ENCODE peak calls at places on chromosomes 2 and 18, in nine cellular contexts. M is cardiac fibroblast, F is kidney, E is thoracic aorta, V is lower lobe of right lung, B is fibroblast of the aortic adventitia, J is Peyer's patch, L is heart right ventricle, Q is upper lobe of right lung. K is an unnamed sample.
A peak's percentile ranks its signal among the peaks of the same experiment; 100 is the strongest.

GRCh38 chr2:235170016-235170415 is 218.2 kb downstream of the SH3BP4 start:
- DNase-seq in M (peak; percentile 56), F (no peak), E (no peak), V (no peak), B (peak; percentile 37), J (no peak), L (no peak), Q (no peak), K (peak; percentile 62)

GRCh38 chr2:197229509-197230458 is 80.8 kb downstream of the ANKRD44 start:
- DNase-seq in M (peak; percentile 31), F (no peak), E (no peak), V (no peak), B (peak; percentile 44), J (no peak), L (no peak), Q (no peak), K (no peak)

GRCh38 chr18:59011786-59012185 is 127.9 kb upstream of the SEC11C start:
- DNase-seq in M (no peak), F (no peak), E (no peak), V (no peak), B (no peak), J (no peak), L (no peak), Q (no peak), K (no peak)

GRCh38 chr2:173574713-173575112 is 220.0 kb downstream of the CDCA7 start:
- DNase-seq in M (peak; percentile 42), F (no peak), E (no peak), V (no peak), B (no peak), J (no peak), L (no peak), Q (no peak), K (peak; percentile 77)

GRCh38 chr2:167345559-167345958 is 457.3 kb downstream of the XIRP2 start:
- DNase-seq in M (no peak), F (no peak), E (no peak), V (no peak), B (no peak), J (no peak), L (no peak), Q (no peak), K (no peak)

GRCh38 chr2:98903767-98904485 is 32.1 kb downstream of the CRACDL start:
- DNase-seq in M (no peak), F (peak; percentile 47), E (no peak), V (no peak), B (no peak), J (no peak), L (no peak), Q (peak; percentile 26), K (no peak)

GRCh38 chr18:36441872-36442271 is 144.4 kb downstream of the FHOD3 start:
- DNase-seq in M (peak; percentile 79), F (no peak), E (no peak), V (no peak), B (peak; percentile 92), J (no peak), L (no peak), Q (no peak), K (peak; percentile 50)

GRCh38 chr18:8056723-8057122 is 489.6 kb downstream of the PTPRM start:
- DNase-seq in M (no peak), F (no peak), E (no peak), V (no peak), B (no peak), J (no peak), L (no peak), Q (no peak), K (no peak)

GRCh38 chr18:41058351-41059125 is 896.5 kb upstream of the PIK3C3 start:
- DNase-seq in M (no peak), F (no peak), E (no peak), V (no peak), B (no peak), J (no peak), L (no peak), Q (no peak), K (no peak)

GRCh38 chr2:120805590-120805989 is 69.9 kb downstream of the GLI2 start:
- DNase-seq in M (no peak), F (no peak), E (no peak), V (no peak), B (no peak), J (no peak), L (no peak), Q (no peak), K (no peak)

GRCh38 chr2:32418777-32419176 is 62.0 kb downstream of the BIRC6 start:
- DNase-seq in M (peak; percentile 18), F (no peak), E (no peak), V (no peak), B (peak; percentile 59), J (no peak), L (no peak), Q (no peak), K (peak; percentile 34)

DNA sequence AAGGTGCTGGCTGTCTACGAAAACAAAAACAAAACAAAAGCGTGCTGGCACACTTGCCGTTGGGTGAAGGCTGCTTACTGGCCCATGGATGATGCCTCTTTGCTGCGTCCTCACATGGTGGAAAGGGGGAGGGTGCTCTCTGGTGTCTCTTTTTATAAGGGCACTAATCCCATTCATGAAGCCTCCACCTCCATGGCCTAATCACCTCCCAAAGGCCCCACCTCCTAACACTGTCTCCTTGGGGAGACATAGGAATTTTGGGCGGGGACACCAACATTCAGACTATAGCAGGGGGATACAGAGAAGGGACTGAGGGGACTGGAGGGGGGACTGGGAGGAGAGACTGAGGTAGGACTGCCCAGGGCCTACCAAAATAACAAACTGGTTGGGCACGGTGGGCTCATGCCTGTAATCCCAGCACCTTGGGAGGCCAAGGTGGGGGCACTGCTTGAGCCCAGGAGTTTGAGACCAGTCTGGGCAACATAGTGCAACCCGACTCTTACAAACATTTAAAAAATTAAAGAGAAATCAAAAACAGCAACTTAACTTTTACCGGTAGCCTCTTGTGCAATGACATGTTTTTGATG is 14.5 kb downstream of the PTMA start:
- DNase-seq in M (no peak), F (no peak), E (no peak), V (no peak), B (no peak), J (no peak), L (no peak), Q (no peak), K (no peak)
- TF ChIP-seq CTCF in M (no peak), F (no peak), E (no peak), V (no peak), B (no peak), J (no peak), L (no peak), Q (no peak), K (no peak)

GRCh38 chr2:68237404-68237803 is 14.9 kb downstream of the PPP3R1 start:
- DNase-seq in M (peak; percentile 66), F (no peak), E (no peak), V (no peak), B (peak; percentile 74), J (no peak), L (no peak), Q (no peak), K (no peak)

GRCh38 chr2:68236080-68236734 is 16.1 kb downstream of the PPP3R1 start:
- DNase-seq in M (no peak), F (no peak), E (no peak), V (no peak), B (no peak), J (no peak), L (no peak), Q (no peak), K (no peak)

GRCh38 chr2:68236876-68237275 is 15.5 kb downstream of the PPP3R1 start:
- DNase-seq in M (no peak), F (no peak), E (no peak), V (no peak), B (peak; percentile 70), J (no peak), L (no peak), Q (no peak), K (no peak)

GRCh38 chr2:68238955-68239822 is 13.1 kb downstream of the PPP3R1 start:
- DNase-seq in M (no peak), F (no peak), E (no peak), V (no peak), B (no peak), J (no peak), L (no peak), Q (no peak), K (peak; percentile 24)

GRCh38 chr2:68237976-68238580 is 14.3 kb downstream of the PPP3R1 start:
- DNase-seq in M (no peak), F (no peak), E (no peak), V (no peak), B (no peak), J (no peak), L (no peak), Q (no peak), K (peak; percentile 20)
- H3K4me3 ChIP-seq in M (no peak overlapping the region), F (no peak overlapping the region), E (no peak overlapping the region), V (no peak overlapping the region), B (no peak overlapping the region), J (no peak overlapping the region), L (no peak overlapping the region), Q (no peak overlapping the region), K (no peak overlapping the region)

DNA sequence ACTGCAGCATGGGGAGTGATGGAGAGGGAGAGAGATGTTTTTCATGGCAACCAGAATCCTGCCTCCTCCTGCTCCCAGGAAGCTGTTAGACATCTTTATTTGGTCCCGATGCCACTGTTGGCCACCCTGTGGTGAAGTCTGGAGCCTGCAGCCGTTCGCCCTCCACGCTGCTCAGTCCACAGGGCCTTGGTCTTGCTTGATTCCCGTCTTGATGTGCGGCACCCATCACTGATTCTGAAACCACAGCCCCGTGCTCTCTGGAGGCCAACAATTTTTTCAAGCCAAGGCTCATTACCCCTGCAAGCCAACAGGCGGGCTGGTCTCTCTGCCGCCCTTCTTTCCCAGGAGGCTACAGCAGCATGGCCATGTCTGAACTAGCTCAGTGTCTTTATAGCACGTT is 24.5 kb downstream of the SIGLEC15 start:
- DNase-seq in M (no peak), F (no peak), E (no peak), V (no peak), B (no peak), J (no peak), L (no peak), Q (no peak), K (peak; percentile 26)
- TF ChIP-seq CTCF in M (peak; percentile 33), F (peak; percentile 9), E (peak; percentile 12), V (no peak), B (peak; percentile 24), J (no peak), L (no peak), Q (peak; percentile 17), K (peak; percentile 52)

GRCh38 chr18:13640266-13640860 is 86.0 kb downstream of the FAM210A start:
- DNase-seq in M (no peak), F (no peak), E (no peak), V (no peak), B (no peak), J (no peak), L (no peak), Q (no peak), K (no peak)

GRCh38 chr18:13643261-13643671 is 83.1 kb downstream of the FAM210A start:
- DNase-seq in M (no peak), F (no peak), E (no peak), V (no peak), B (no peak), J (no peak), L (no peak), Q (no peak), K (no peak)

GRCh38 chr18:13645093-13645492 is 81.3 kb downstream of the FAM210A start:
- DNase-seq in M (no peak), F (no peak), E (no peak), V (no peak), B (no peak), J (no peak), L (no peak), Q (no peak), K (no peak)

GRCh38 chr18:13641551-13642439 is 84.6 kb downstream of the FAM210A start:
- DNase-seq in M (peak; percentile 22), F (peak; percentile 88), E (no peak), V (no peak), B (no peak), J (no peak), L (peak; percentile 55), Q (no peak), K (no peak)

GRCh38 chr18:13642440-13642827 is 83.9 kb downstream of the FAM210A start:
- DNase-seq in M (no peak), F (no peak), E (no peak), V (no peak), B (no peak), J (no peak), L (no peak), Q (no peak), K (no peak)
- H3K4me3 ChIP-seq in M (no peak overlapping the region), F (no peak overlapping the region), E (no peak overlapping the region), V (no peak overlapping the region), B (no peak overlapping the region), J (no peak overlapping the region), L (peak overlapping the region; percentile 31), Q (no peak overlapping the region), K (no peak overlapping the region)